ENCODE peak calls at places on chromosome 3, in six cellular contexts. I is GM12878, B is A549, M is endothelial cell of umbilical vein, S is K562, V is HepG2. J is an unnamed sample.

GRCh38 chr3:82640254-82640653 is 878.8 kb upstream of the GBE1 start:
- DNase-seq in B (no peak), M (no peak), S (no peak), V (no peak), I (no peak), J (no peak)

GRCh38 chr3:149845570-149846244 is 32.7 kb downstream of the RNF13 start:
- DNase-seq in S (no peak), B (no peak), V (peak), I (no peak), M (no peak), J (no peak)

GRCh38 chr3:81299486-81299885 is 462.0 kb downstream of the GBE1 start:
- DNase-seq in M (no peak), S (no peak), V (no peak), I (no peak), B (no peak), J (no peak)

GRCh38 chr3:179560791-179561190 is 1.9 kb upstream of the ACTL6A start:
- DNase-seq in S (no peak), V (no peak), M (no peak), B (no peak), I (no peak), J (no peak)

GRCh38 chr3:30708472-30708871 is 102.1 kb downstream of the TGFBR2 start:
- DNase-seq in B (no peak), M (no peak), I (no peak), V (no peak), S (no peak), J (no peak)

GRCh38 chr3:185069583-185070030 is 83.3 kb downstream of the C3orf70 start:
- DNase-seq in B (no peak), I (no peak), M (no peak), V (peak), S (no peak), J (peak)

GRCh38 chr3:189632238-189632637 is 1.0 kb downstream of the TP63 start:
- DNase-seq in M (no peak), S (no peak), B (no peak), I (peak), V (no peak), J (no peak)

GRCh38 chr3:193552911-193553310 is 1.8 kb downstream of the ATP13A4 start:
- DNase-seq in M (no peak), V (no peak), S (no peak), B (no peak), I (no peak), J (no peak)

GRCh38 chr3:111603679-111604643 is 8.8 kb upstream of the ZBED2 start:
- DNase-seq in V (no peak), I (no peak), S (no peak), B (no peak), M (no peak), J (no peak)

GRCh38 chr3:24242012-24242698 is 252.5 kb downstream of the THRB start:
- DNase-seq in B (no peak), M (peak), I (no peak), V (no peak), S (no peak), J (no peak)
- TF ChIP-seq MAX in B (no peak), M (peak), I (no peak), V (no peak), S (no peak), J (no peak)

DNA sequence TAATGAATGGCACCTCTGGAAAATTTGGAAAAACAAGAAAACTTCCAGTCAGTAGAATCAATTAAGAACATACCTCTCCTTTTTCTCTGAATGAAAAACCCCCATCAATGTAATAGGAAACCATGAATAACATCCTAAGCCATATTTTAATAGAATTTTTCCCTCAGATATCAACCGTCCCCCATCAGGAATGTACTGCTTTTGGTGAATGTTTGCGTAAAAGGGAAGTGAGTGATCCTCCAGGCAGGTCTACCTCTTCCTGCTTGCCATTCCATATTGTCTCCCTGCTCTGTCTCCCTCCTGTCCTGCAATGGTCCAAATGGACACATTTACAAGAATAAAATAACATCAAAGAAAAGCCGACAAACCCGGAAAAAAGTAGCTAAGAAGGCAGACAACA is 30.8 kb downstream of the LAMP3 start:
- DNase-seq in I (no peak), M (peak), S (no peak), B (no peak), V (no peak), J (no peak)
- TF ChIP-seq MYC in I (no peak), M (no peak), S (no peak), B (no peak), V (no peak), J (no peak)

GRCh38 chr3:116739678-116740077 is 30.1 kb downstream of the TUSC7 start:
- DNase-seq in I (no peak), V (no peak), S (no peak), B (no peak), M (no peak), J (no peak)

GRCh38 chr3:116743062-116743461 is 33.5 kb downstream of the TUSC7 start:
- DNase-seq in M (no peak), I (no peak), V (no peak), B (no peak), S (no peak), J (no peak)

GRCh38 chr3:116740293-116740692 is 30.7 kb downstream of the TUSC7 start:
- DNase-seq in S (no peak), V (no peak), I (no peak), M (no peak), B (no peak), J (no peak)

GRCh38 chr3:116741462-116741861 is 31.9 kb downstream of the TUSC7 start:
- DNase-seq in V (no peak), M (no peak), B (no peak), I (no peak), S (no peak), J (no peak)
- TF ChIP-seq MAX in V (no peak), M (no peak), B (no peak), I (no peak), S (no peak), J (no peak)

GRCh38 chr3:52705438-52705687 is 228 bp downstream of the GLT8D1 start:
- DNase-seq in M (no peak), I (no peak), V (no peak), S (no peak), B (no peak), J (no peak)
- TF ChIP-seq MYC in M (no peak), I (no peak), V (no peak), S (no peak), B (no peak), J (no peak)

GRCh38 chr3:133578548-133579191 is 5.2 kb downstream of the CDV3 start:
- DNase-seq in V (peak), M (peak), I (no peak), S (peak), B (peak), J (peak)
- TF ChIP-seq MAX in V (no peak), M (no peak), I (no peak), S (no peak), B (no peak), J (no peak)

DNA sequence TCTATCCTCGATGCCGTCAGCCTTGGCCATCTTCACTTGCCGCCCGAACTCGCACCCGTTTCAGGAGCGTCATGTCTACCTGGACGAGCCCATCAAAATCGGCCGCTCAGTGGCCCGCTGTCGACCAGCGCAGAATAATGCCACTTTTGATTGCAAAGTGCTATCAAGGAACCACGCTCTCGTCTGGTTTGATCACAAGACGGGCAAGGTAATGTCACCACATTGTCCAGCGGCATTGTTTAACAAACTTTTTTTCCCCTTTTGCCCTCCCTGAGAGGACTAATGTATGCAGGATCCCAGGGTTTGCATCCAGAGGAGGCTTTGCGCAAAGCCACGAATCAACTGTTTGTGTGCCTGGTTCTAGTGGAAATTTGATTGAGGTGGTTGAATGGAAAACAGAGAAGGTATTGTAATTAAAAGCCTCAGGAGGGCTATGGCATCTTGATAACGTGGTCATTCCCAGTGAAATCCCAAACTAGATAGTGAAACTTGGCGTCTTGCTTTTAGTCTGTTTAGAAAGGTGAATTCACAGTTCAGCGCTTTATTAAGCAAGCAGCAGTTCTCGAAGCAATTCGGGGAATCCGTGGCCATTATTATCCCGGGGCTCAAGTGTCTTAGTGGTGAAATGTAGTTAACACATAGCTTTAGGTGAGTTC is 1.7 kb downstream of the SLMAP start:
- DNase-seq in S (peak), M (peak), I (no peak), V (peak), B (peak), J (peak)
- TF ChIP-seq MYC in S (no peak), M (no peak), I (no peak), V (no peak), B (no peak), J (no peak)

DNA sequence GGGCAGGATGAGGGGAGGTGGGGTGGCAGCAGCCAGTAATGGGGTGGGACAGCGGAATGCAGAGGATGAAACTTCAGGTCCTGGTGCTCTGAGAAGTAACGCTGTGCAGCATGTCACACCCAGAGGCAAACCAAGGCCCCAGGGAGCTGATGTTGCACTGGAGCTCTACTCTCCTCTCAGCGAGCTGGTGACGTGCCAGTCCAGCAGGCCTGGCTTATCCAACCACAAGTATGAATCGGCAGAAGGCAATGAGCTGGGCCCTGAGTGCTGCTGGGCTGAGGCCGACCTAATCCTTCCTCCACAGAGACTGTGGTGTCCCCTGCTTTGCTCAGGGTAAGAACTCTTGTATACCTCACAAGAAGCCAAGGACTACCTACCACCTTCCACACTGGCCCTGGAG is 30.5 kb downstream of the CD86 start:
- DNase-seq in B (no peak), I (no peak), V (no peak), M (no peak), S (no peak), J (peak)
- TF ChIP-seq MAX in B (no peak), I (no peak), V (no peak), M (no peak), S (no peak), J (no peak)

DNA sequence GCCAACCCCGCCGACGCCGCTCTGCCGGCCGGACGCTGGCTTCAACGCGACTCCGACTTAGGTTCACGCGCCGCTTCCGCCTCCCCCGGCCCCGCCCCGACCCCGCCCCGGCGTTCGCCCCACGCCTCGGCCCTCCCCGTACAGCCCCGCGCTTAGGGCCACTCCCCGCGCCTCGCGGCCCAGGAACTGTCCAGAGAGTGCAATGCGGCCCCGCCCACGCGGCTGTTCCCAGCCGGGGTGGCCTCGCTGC is at the start of gene UBP1:
- DNase-seq in M (no peak), S (no peak), V (no peak), I (no peak), B (no peak), J (no peak)
- TF ChIP-seq MYC in M (no peak), S (no peak), V (peak), I (no peak), B (peak), J (peak)

J was measured in NB4.